ENCODE peak calls at places on chromosomes 6 and 20, in eight cellular contexts. T, Q, U, Z, C, A, B and L are unnamed samples.

GRCh38 chr6:26163733-26164505 is 76.7 kb downstream of the HFE start:
- DNase-seq in Z (no peak), B (no peak), Q (no peak), T (no peak), C (no peak), A (no peak), U (no peak), L (no peak)

GRCh38 chr6:33314943-33315752 is 1.3 kb upstream of the TAPBP start:
- DNase-seq in U (no peak), T (peak; percentile 52), Z (no peak), B (peak; percentile 32), Q (no peak), A (no peak), C (no peak), L (peak; percentile 63)

GRCh38 chr6:3517350-3517749 is 60.5 kb upstream of the SLC22A23 start:
- DNase-seq in Q (no peak), U (peak; percentile 53), C (peak; percentile 68), A (peak; percentile 95), Z (no peak), B (peak; percentile 92), T (peak; percentile 98), L (peak; percentile 91)

GRCh38 chr6:111591901-111592461 is 13.7 kb downstream of the TRAF3IP2 start:
- DNase-seq in B (peak; percentile 71), A (no peak), Z (peak; percentile 50), C (no peak), T (peak; percentile 90), Q (no peak), U (no peak), L (peak; percentile 86)

GRCh38 chr20:51128198-51128597 is 105.3 kb upstream of the KCNG1 start:
- DNase-seq in Q (no peak), Z (no peak), A (peak; percentile 72), B (peak; percentile 89), C (no peak), T (peak; percentile 89), U (peak; percentile 79), L (peak; percentile 69)

GRCh38 chr20:18613553-18613952 is 25.7 kb downstream of the DTD1 start:
- DNase-seq in Z (no peak), T (peak; percentile 99), C (no peak), Q (no peak), U (no peak), A (no peak), B (no peak), L (peak; percentile 11)

GRCh38 chr6:168161371-168161750 is 82.3 kb upstream of the FRMD1 start:
- DNase-seq in Z (no peak), U (no peak), Q (no peak), T (no peak), B (no peak), C (no peak), A (no peak), L (no peak)

GRCh38 chr6:20876016-20876415 is 341.8 kb downstream of the CDKAL1 start:
- DNase-seq in Q (no peak), U (no peak), Z (no peak), C (no peak), A (peak; percentile 50), B (peak; percentile 81), T (no peak), L (peak; percentile 72)

GRCh38 chr6:111727798-111728197 is 122.1 kb upstream of the TRAF3IP2 start:
- DNase-seq in Q (no peak), U (no peak), A (peak; percentile 46), Z (peak; percentile 64), C (peak; percentile 44), B (peak; percentile 30), T (no peak), L (no peak)

GRCh38 chr6:11428895-11429294 is 108.7 kb upstream of the TMEM170B start:
- DNase-seq in B (peak; percentile 96), Q (no peak), A (peak; percentile 65), T (no peak), U (peak; percentile 40), Z (no peak), C (no peak), L (peak; percentile 82)

GRCh38 chr6:156943816-156944215 is 166.6 kb downstream of the ARID1B start:
- DNase-seq in U (no peak), A (no peak), C (no peak), B (no peak), Q (no peak), T (no peak), Z (no peak), L (no peak)

GRCh38 chr20:33459599-33459998 is 16.0 kb upstream of the SNTA1 start:
- DNase-seq in B (no peak), Z (no peak), C (no peak), A (no peak), T (no peak), U (no peak), Q (no peak), L (no peak)

GRCh38 chr20:43341541-43341940 is 116.2 kb upstream of the SRSF6 start:
- DNase-seq in A (no peak), Z (no peak), T (no peak), C (no peak), B (no peak), Q (no peak), U (no peak), L (no peak)

GRCh38 chr20:3101737-3102574 is 17.4 kb upstream of the AVP start:
- DNase-seq in B (no peak), U (no peak), T (no peak), Z (no peak), Q (no peak), A (no peak), C (no peak), L (no peak)

GRCh38 chr6:42345696-42346416 is 105.9 kb downstream of the TRERF1 start:
- DNase-seq in B (no peak), Z (no peak), U (no peak), C (no peak), A (no peak), Q (no peak), T (no peak), L (no peak)

GRCh38 chr6:8059129-8059528 is 5.1 kb downstream of the BLOC1S5 start:
- DNase-seq in Z (peak; percentile 34), A (peak; percentile 74), C (no peak), T (peak; percentile 60), B (peak; percentile 22), Q (no peak), U (no peak), L (no peak)

GRCh38 chr6:131749023-131749422 is 38.2 kb upstream of the CTAGE9 start:
- DNase-seq in C (no peak), B (no peak), A (no peak), U (no peak), Z (no peak), T (no peak), Q (no peak), L (no peak)

GRCh38 chr6:36997811-36998722 is 7.4 kb upstream of the FGD2 start:
- DNase-seq in C (no peak), Q (peak; percentile 70), U (no peak), B (no peak), T (no peak), Z (peak; percentile 66), A (no peak), L (no peak)

GRCh38 chr6:47414517-47415167 is 62.9 kb upstream of the CD2AP start:
- DNase-seq in Q (no peak), B (peak; percentile 42), T (peak; percentile 32), A (peak; percentile 36), Z (peak; percentile 5), C (no peak), U (no peak), L (peak; percentile 16)

GRCh38 chr6:503610-504362 is 112.2 kb downstream of the IRF4 start:
- DNase-seq in Z (no peak), C (no peak), B (no peak), U (no peak), T (no peak), A (no peak), Q (no peak), L (no peak)